ENCODE peak calls at places on chromosomes 11 and 22, in eight cellular contexts. M is T-cell; H is ACHN; V is kidney glomerular epithelial cell; Z is left ventricle myocardium superior; R is AG09309; W is putamen; P is stimulated activated CD4-positive, alpha-beta T cell treated with anti-CD3 and anti-CD28 coated beads, Interleukin-1b, Interleukin-23, amount 100 ng/mL, for 48 hours. U is an unnamed sample.

GRCh38 chr11:120174866-120175265 is 36.0 kb upstream of the OAF start:
- DNase-seq in P (no peak), H (no peak), R (no peak), M (no peak), Z (no peak), W (no peak), V (no peak), U (no peak)

GRCh38 chr22:45911601-45912271 is 65.2 kb downstream of the WNT7B start:
- DNase-seq in H (no peak), W (no peak), Z (peak; percentile 76), R (no peak), M (no peak), P (no peak), V (no peak), U (no peak)

GRCh38 chr11:85628771-85629341 is 463 bp downstream of the TMEM126B start:
- DNase-seq in M (no peak), H (no peak), V (no peak), Z (no peak), P (no peak), W (no peak), R (no peak), U (no peak)

GRCh38 chr22:25853501-25853900 is 111.5 kb downstream of the MYO18B start:
- DNase-seq in V (no peak), R (no peak), P (no peak), H (no peak), W (no peak), M (no peak), Z (no peak), U (no peak)

GRCh38 chr11:67504023-67504949 is 877 bp downstream of the PITPNM1 start:
- DNase-seq in Z (peak; percentile 62), H (peak; percentile 56), R (no peak), M (no peak), V (no peak), P (no peak), W (no peak), U (no peak)

GRCh38 chr11:11505701-11506100 is 116.1 kb downstream of the GALNT18 start:
- DNase-seq in W (no peak), H (no peak), R (no peak), V (no peak), Z (no peak), P (no peak), M (no peak), U (no peak)

GRCh38 chr11:44638032-44638431 is 72.6 kb downstream of the CD82 start:
- DNase-seq in M (no peak), H (no peak), P (no peak), W (no peak), Z (no peak), R (no peak), V (no peak), U (no peak)

GRCh38 chr11:111000400-111001090 is 245.0 kb upstream of the POU2AF2 start:
- DNase-seq in Z (no peak), H (no peak), R (no peak), M (no peak), P (no peak), V (no peak), W (no peak), U (no peak)

GRCh38 chr11:134471341-134472187 is 59.5 kb upstream of the B3GAT1 start:
- DNase-seq in P (no peak), M (no peak), R (no peak), H (no peak), V (no peak), W (no peak), Z (no peak), U (no peak)

GRCh38 chr22:38923463-38924196 is 33.8 kb upstream of the APOBEC3A start:
- DNase-seq in M (no peak), R (peak; percentile 8), Z (peak; percentile 77), W (peak; percentile 91), P (no peak), H (peak; percentile 95), V (peak; percentile 87), U (peak; percentile 60)

GRCh38 chr11:116640641-116641402 is 132.0 kb downstream of the BUD13 start:
- DNase-seq in Z (no peak), W (no peak), R (no peak), V (no peak), M (no peak), H (no peak), P (no peak), U (no peak)

GRCh38 chr22:35883028-35883620 is 145.5 kb downstream of the RBFOX2 start:
- DNase-seq in R (no peak), M (no peak), V (no peak), H (peak; percentile 7), Z (no peak), P (no peak), W (no peak), U (no peak)

GRCh38 chr11:120020981-120021380 is 116.9 kb downstream of the TRIM29 start:
- DNase-seq in P (no peak), M (no peak), Z (no peak), H (no peak), W (no peak), R (no peak), V (no peak), U (no peak)

GRCh38 chr22:24433868-24434471 is 6.6 kb downstream of the ADORA2A start:
- DNase-seq in M (no peak), R (no peak), Z (peak; percentile 50), P (no peak), W (no peak), H (no peak), V (no peak), U (peak; percentile 31)

GRCh38 chr11:14411818-14412217 is 52.8 kb upstream of the RRAS2 start:
- DNase-seq in V (no peak), M (no peak), P (no peak), Z (no peak), H (no peak), R (peak; percentile 75), W (no peak), U (no peak)

GRCh38 chr11:78465169-78465942 is 47.7 kb upstream of the GAB2 start:
- DNase-seq in W (no peak), M (peak; percentile 4), Z (no peak), R (no peak), H (no peak), V (no peak), P (peak; percentile 27), U (no peak)

GRCh38 chr22:21643533-21644357 is 1.6 kb downstream of the SDF2L1 start:
- DNase-seq in P (no peak), W (no peak), V (no peak), M (no peak), H (no peak), R (no peak), Z (no peak), U (no peak)

GRCh38 chr11:36377759-36378553 is 81.9 kb downstream of the PRR5L start:
- DNase-seq in P (no peak), W (no peak), R (no peak), M (no peak), Z (no peak), V (no peak), H (no peak), U (no peak)

GRCh38 chr22:41766476-41766875 is 34.0 kb upstream of the CCDC134 start:
- DNase-seq in H (no peak), M (no peak), P (no peak), W (no peak), R (no peak), V (peak; percentile 13), Z (no peak), U (no peak)

GRCh38 chr11:64647019-64647805 is 56.2 kb downstream of the SLC22A12 start:
- DNase-seq in W (no peak), P (no peak), H (no peak), M (no peak), Z (no peak), V (no peak), R (no peak), U (no peak)

GRCh38 chr11:60872124-60872951 is 5.0 kb downstream of the ZP1 start:
- DNase-seq in P (no peak), R (no peak), Z (no peak), M (no peak), H (peak; percentile 6), W (no peak), V (no peak), U (no peak)

GRCh38 chr11:103047837-103048236 is 44.1 kb downstream of the DCUN1D5 start:
- DNase-seq in H (no peak), R (no peak), P (no peak), M (no peak), W (no peak), Z (no peak), V (no peak), U (no peak)

GRCh38 chr11:133078591-133079179 is 453.6 kb downstream of the OPCML start:
- DNase-seq in P (peak; percentile 15), Z (peak; percentile 55), M (no peak), W (peak; percentile 82), H (peak; percentile 28), V (no peak), R (no peak), U (peak; percentile 9)

GRCh38 chr11:72844356-72844755 is 30.1 kb downstream of the ATG16L2 start:
- DNase-seq in R (peak; percentile 82), P (no peak), Z (no peak), W (no peak), H (no peak), M (no peak), V (no peak), U (no peak)